ENCODE peak calls at places on chromosome 9, in seven cellular contexts. S is transverse colon; Q is fibroblast of pulmonary artery; O is AG09319; B is cardiac muscle cell; K is astrocyte; D is CD4-positive, alpha-beta T cell. V is an unnamed sample.
A peak's percentile ranks its signal among the peaks of the same experiment; 100 is the strongest.

GRCh38 chr9:33290994-33291397 is 680 bp downstream of the NFX1 start:
- DNase-seq in K (peak; percentile 93), Q (no peak), D (no peak), S (no peak), B (no peak), O (no peak), V (no peak)

GRCh38 chr9:72734631-72735030 is 213.2 kb downstream of the TMC1 start:
- DNase-seq in D (no peak), K (no peak), S (no peak), Q (peak; percentile 10), O (no peak), B (peak; percentile 3), V (no peak)

GRCh38 chr9:92614763-92615441 is 55.0 kb downstream of the IPPK start:
- DNase-seq in O (no peak), K (no peak), S (no peak), D (no peak), Q (no peak), B (no peak), V (no peak)

GRCh38 chr9:112006361-112007020 is 109.9 kb downstream of the UGCG start:
- DNase-seq in D (no peak), S (no peak), K (no peak), B (no peak), O (no peak), Q (no peak), V (no peak)

GRCh38 chr9:101269596-101270324 is 115.0 kb downstream of the BAAT start:
- DNase-seq in O (no peak), B (no peak), Q (no peak), S (no peak), K (no peak), D (no peak), V (no peak)

GRCh38 chr9:122904466-122904822 is 715 bp downstream of the RC3H2 start:
- DNase-seq in D (no peak), S (peak; percentile 31), B (peak; percentile 48), Q (peak; percentile 39), O (no peak), K (peak; percentile 3), V (no peak)

GRCh38 chr9:95047452-95048224 is 269.9 kb downstream of the FANCC start:
- DNase-seq in O (no peak), Q (no peak), D (no peak), K (no peak), S (no peak), B (no peak), V (no peak)

GRCh38 chr9:111955048-111955447 is 58.4 kb downstream of the UGCG start:
- DNase-seq in D (no peak), S (no peak), K (no peak), Q (no peak), B (no peak), O (no peak), V (no peak)

GRCh38 chr9:17799383-17799782 is 220.5 kb downstream of the SH3GL2 start:
- DNase-seq in B (peak; percentile 32), S (no peak), Q (peak; percentile 28), O (no peak), D (no peak), K (peak; percentile 17), V (no peak)

GRCh38 chr9:82939451-82939850 is 123.5 kb downstream of the RASEF start:
- DNase-seq in Q (no peak), K (no peak), D (no peak), O (no peak), B (no peak), S (peak; percentile 10), V (no peak)

GRCh38 chr9:135526089-135526729 is 5.0 kb downstream of the LCN1 start:
- DNase-seq in Q (no peak), S (no peak), D (no peak), K (no peak), B (no peak), O (no peak), V (no peak)

GRCh38 chr9:75483636-75484035 is 395.3 kb downstream of the OSTF1 start:
- DNase-seq in D (no peak), Q (no peak), O (no peak), K (peak; percentile 3), S (no peak), B (no peak), V (no peak)

GRCh38 chr9:75488082-75488713 is 399.9 kb downstream of the OSTF1 start:
- DNase-seq in S (no peak), O (no peak), D (no peak), Q (no peak), K (no peak), B (no peak), V (no peak)

DNA sequence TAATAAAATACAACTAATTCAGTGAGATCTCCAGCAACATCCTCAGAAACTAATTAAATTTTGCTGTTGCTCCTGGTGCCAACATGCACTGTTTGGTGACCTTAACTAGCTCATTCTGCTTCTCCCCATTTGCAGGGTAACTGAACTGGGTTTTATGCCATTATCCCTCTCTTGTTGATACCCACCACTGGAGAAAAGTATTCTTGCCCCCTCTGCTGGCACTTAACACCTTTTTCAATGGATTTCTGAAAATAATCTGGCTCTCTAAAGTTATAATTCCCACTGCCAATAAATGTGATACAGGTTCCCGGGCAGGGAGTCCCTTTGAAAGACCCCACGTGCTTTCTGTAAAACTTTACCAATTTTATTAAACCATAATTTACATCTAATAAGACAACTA is 394.3 kb downstream of the OSTF1 start:
- DNase-seq in K (no peak), D (no peak), O (no peak), Q (no peak), B (no peak), S (no peak), V (no peak)
- TF ChIP-seq CTCF in K (no peak), D (no peak), O (no peak), Q (no peak), B (no peak), S (no peak), V (no peak)

GRCh38 chr9:130930804-130931349 is 8.2 kb downstream of the FIBCD1 start:
- DNase-seq in K (no peak), B (no peak), S (no peak), D (no peak), O (no peak), Q (no peak), V (no peak)

GRCh38 chr9:130931508-130932150 is 7.4 kb downstream of the FIBCD1 start:
- DNase-seq in D (no peak), Q (no peak), B (no peak), S (no peak), K (no peak), O (no peak), V (no peak)

GRCh38 chr9:130934246-130934645 is 4.8 kb downstream of the FIBCD1 start:
- DNase-seq in Q (no peak), D (no peak), S (no peak), B (no peak), K (no peak), O (no peak), V (no peak)

GRCh38 chr9:130933114-130934046 is 5.7 kb downstream of the FIBCD1 start:
- DNase-seq in S (no peak), Q (peak; percentile 48), K (peak; percentile 71), O (no peak), D (no peak), B (peak; percentile 67), V (no peak)

GRCh38 chr9:130932220-130933069 is 6.6 kb downstream of the FIBCD1 start:
- DNase-seq in B (peak; percentile 65), O (no peak), S (no peak), D (no peak), Q (peak; percentile 40), K (no peak), V (no peak)
- TF ChIP-seq CTCF in B (peak; percentile 22), O (no peak), S (no peak), D (no peak), Q (peak; percentile 20), K (no peak), V (peak; percentile 14)

GRCh38 chr9:105846825-105847224 is 152.5 kb downstream of the TMEM38B start:
- DNase-seq in S (no peak), O (no peak), Q (no peak), B (no peak), K (no peak), D (no peak), V (no peak)

GRCh38 chr9:105837261-105837660 is 142.9 kb downstream of the TMEM38B start:
- DNase-seq in O (no peak), B (no peak), Q (no peak), D (no peak), K (no peak), S (no peak), V (no peak)

GRCh38 chr9:105841562-105841961 is 147.2 kb downstream of the TMEM38B start:
- DNase-seq in D (no peak), Q (no peak), B (no peak), S (no peak), K (no peak), O (no peak), V (no peak)

GRCh38 chr9:105842023-105842644 is 147.8 kb downstream of the TMEM38B start:
- DNase-seq in O (peak; percentile 0), S (peak; percentile 13), B (peak; percentile 53), K (peak; percentile 2), Q (peak; percentile 59), D (no peak), V (no peak)
- TF ChIP-seq CTCF in O (peak; percentile 59), S (peak; percentile 77), B (peak; percentile 79), K (peak; percentile 93), Q (peak; percentile 91), D (peak; percentile 74), V (peak; percentile 97)

GRCh38 chr9:130320697-130321080 is 55.1 kb downstream of the HMCN2 start:
- DNase-seq in B (no peak), D (no peak), S (peak; percentile 21), Q (no peak), K (no peak), O (no peak), V (no peak)
- TF ChIP-seq CTCF in B (peak; percentile 23), D (no peak), S (no peak), Q (no peak), K (no peak), O (no peak), V (no peak)

DNA sequence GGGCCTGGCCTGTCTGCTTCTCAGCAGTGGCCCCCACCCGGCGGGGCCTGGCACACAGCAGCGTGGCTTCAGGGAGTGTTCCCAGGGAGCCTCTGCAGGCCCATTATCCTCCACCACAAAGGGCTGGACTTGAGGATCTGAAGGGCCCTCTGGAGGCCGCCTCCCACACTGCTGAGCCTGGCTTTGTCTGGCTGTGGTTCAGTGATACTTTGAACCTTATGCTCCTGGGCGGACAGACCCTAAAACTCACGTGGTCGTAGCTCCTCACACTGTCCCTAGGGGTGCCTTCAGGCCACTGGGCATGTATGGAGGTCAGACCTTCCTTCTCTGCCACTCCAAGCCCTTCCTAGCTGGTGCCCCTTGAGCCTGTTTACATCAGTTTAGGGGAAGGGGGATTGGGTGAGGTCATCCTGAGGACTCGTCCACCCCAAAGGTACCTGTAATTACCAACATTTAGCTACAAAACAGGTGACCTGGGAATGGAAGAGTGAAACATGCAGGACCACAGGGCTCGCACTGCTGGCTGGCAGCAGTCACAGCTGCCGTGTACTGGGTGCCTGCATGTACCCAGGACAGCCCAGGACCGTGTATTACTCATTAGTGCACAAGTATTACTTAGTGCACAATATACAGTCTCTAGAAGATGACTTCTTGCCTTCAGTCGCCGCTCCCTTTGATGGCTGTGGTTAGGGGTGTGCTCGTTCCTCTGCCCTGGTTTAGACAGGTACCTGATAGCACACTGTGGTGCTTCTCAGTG is 8.5 kb downstream of the GRHPR start:
- DNase-seq in S (no peak), Q (no peak), B (peak; percentile 18), O (no peak), K (peak; percentile 10), D (no peak), V (no peak)
- TF ChIP-seq CTCF in S (no peak), Q (no peak), B (peak; percentile 7), O (no peak), K (no peak), D (no peak), V (no peak)

V was measured in type B pancreatic cell.